ENCODE peak calls at places on chromosomes 4 and X, in five cellular contexts. R is HepG2, K is A549, B is hepatocyte, S is sigmoid colon. A is an unnamed sample. For H3K4me1, the result is how much of the 10 kb centered on the place peaks cover.

GRCh38 chr4:128166982-128167381 is 105.9 kb downstream of the LARP1B start:
- DNase-seq in R (no peak), K (no peak), S (no peak), B (no peak), A (no peak)

GRCh38 chr4:189035654-189036053 is 896.4 kb downstream of the TRIML1 start:
- DNase-seq in S (no peak), K (no peak), B (no peak), R (no peak), A (no peak)

GRCh38 chrX:109856974-109857373 is 123.9 kb upstream of the ACSL4 start:
- DNase-seq in S (no peak), B (peak), R (peak), K (peak), A (peak)

GRCh38 chrX:39595977-39596376 is 501.8 kb downstream of the BCOR start:
- DNase-seq in K (no peak), B (no peak), R (no peak), S (no peak), A (no peak)

GRCh38 chr4:73099143-73099542 is 29.6 kb upstream of the COX18 start:
- DNase-seq in K (no peak), S (no peak), B (no peak), R (no peak), A (no peak)

GRCh38 chrX:20252392-20253231 is 14.1 kb downstream of the RPS6KA3 start:
- DNase-seq in S (peak), R (peak), K (peak), B (peak), A (peak)

GRCh38 chrX:119181491-119181890 is 53.9 kb upstream of the KIAA1210 start:
- DNase-seq in S (no peak), R (peak), K (peak), B (peak), A (peak)

GRCh38 chr4:1294424-1294823 is 4.7 kb downstream of the MAEA start:
- DNase-seq in S (peak), B (no peak), R (no peak), K (no peak), A (no peak)

GRCh38 chr4:89434364-89434988 is 126.9 kb upstream of the GPRIN3 start:
- DNase-seq in R (no peak), B (peak), S (no peak), K (peak), A (peak)

GRCh38 chrX:154013001-154013421 is 6.7 kb downstream of the IRAK1 start:
- DNase-seq in S (no peak), R (no peak), K (no peak), B (no peak), A (no peak)

GRCh38 chrX:125205918-125206665 is 113.6 kb upstream of the TEX13C start:
- DNase-seq in K (no peak), S (peak), B (peak), R (no peak), A (no peak)

GRCh38 chr4:152094851-152095700 is 334.3 kb upstream of the GATB start:
- DNase-seq in K (no peak), R (no peak), B (no peak), S (no peak), A (peak)

GRCh38 chrX:31165241-31166035 is 93.6 kb upstream of the FTHL17 start:
- DNase-seq in S (no peak), R (peak), B (no peak), K (no peak), A (peak)

GRCh38 chr4:176538217-176538925 is 218.6 kb downstream of the SPCS3 start:
- DNase-seq in K (peak), S (no peak), B (no peak), R (no peak), A (no peak)

GRCh38 chrX:9055354-9055753 is 21.4 kb upstream of the FAM9B start:
- DNase-seq in S (no peak), B (no peak), K (no peak), R (no peak), A (no peak)

GRCh38 chr4:178140326-178140915 is 698.2 kb upstream of the AGA start:
- DNase-seq in B (no peak), K (no peak), S (no peak), R (no peak), A (no peak)

GRCh38 chr4:110751991-110752390 is 129.1 kb upstream of the PITX2 start:
- DNase-seq in S (no peak), B (no peak), K (no peak), R (no peak), A (no peak)

GRCh38 chrX:78513996-78514745 is 145.0 kb downstream of the RTL3 start:
- DNase-seq in B (no peak), K (no peak), R (no peak), S (no peak), A (no peak)

GRCh38 chr4:7893539-7893938 is 46.1 kb downstream of the AFAP1 start:
- DNase-seq in K (no peak), B (no peak), S (no peak), R (no peak), A (no peak)

GRCh38 chr4:7894098-7894676 is 45.5 kb downstream of the AFAP1 start:
- DNase-seq in K (no peak), S (no peak), B (no peak), R (peak), A (no peak)

GRCh38 chr4:7892212-7893019 is 47.2 kb downstream of the AFAP1 start:
- DNase-seq in R (no peak), S (no peak), B (no peak), K (no peak), A (no peak)

GRCh38 chr4:7887415-7887814 is 52.2 kb downstream of the AFAP1 start:
- DNase-seq in K (no peak), R (no peak), B (no peak), S (no peak), A (no peak)

GRCh38 chr4:7890635-7891393 is 48.8 kb downstream of the AFAP1 start:
- DNase-seq in R (peak), S (no peak), K (no peak), B (no peak), A (no peak)
- H3K4me1 ChIP-seq in R (under half), S (under half), K (half or more), B (under half), A (under half)

GRCh38 chrX:115940888-115941332 is 229.6 kb upstream of the AGTR2 start:
- DNase-seq in K (no peak), S (peak), B (no peak), R (peak), A (peak)
- H3K4me1 ChIP-seq in K (under half), S (under half), B (under half), R (under half), A (under half)

DNA sequence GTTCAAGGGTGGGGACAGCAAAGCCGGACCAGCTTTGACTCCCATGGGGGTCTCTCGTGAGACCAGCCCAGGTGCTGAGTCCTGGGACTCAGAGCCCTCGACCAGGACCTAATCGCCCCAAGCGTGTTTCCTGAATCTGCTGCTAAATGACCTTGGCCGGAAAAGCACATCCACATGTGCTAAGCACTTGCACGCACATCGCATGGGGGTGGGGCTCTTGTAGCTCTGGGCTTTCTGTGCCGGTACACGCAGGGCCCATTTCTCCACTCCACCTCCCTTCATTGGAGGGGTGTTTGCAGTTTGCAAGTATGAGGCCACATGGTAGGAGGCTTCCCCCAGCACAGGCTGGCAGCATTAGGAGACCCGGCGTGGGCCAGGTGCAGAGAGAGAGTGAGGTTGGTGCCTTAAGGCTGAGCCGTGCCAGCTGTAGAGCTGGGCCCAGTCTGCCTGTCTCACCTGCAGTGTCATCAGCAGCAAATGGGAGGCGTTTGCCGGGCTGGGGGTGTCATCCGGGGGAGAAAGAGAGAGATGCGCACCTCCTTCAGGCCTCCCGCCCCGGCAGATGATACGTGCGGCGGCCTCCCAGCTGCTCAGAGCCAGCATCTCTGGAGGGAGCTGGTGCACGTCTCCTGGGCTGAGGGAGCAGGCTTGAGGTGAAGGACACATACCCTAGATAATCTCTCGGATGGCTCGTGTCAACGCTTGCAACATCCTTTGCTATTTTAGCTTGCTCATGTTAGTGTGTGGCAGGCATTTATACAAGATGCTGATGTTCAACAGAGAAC is 45.2 kb upstream of the CLCN4 start:
- DNase-seq in R (peak), K (no peak), S (peak), B (no peak), A (peak)
- H3K4me1 ChIP-seq in R (under half), K (under half), S (under half), B (under half), A (under half)

DNA sequence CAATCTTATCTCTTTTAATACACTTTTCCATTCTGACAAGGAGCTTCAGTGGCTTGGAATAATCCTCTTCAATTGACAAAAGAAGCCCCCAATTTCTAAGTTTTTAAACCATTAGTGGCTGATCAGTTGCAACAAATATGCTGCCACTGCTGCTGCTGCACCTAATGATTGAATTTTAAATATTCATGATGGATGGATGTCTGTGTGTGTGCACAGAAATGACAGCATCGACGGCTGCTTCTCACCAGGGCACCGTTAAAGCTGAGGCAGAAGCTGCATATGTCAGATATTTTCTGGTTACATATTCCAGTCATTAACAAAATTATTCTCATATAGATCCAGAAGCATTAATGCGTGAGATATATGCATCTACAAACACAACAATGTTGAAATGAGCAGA is 182.4 kb downstream of the MGST2 start:
- DNase-seq in K (no peak), B (no peak), R (no peak), S (no peak), A (no peak)
- H3K4me1 ChIP-seq in K (under half), B (under half), R (half or more), S (under half), A (under half)

GRCh38 chrX:37627602-37628001 is 56.1 kb downstream of the LANCL3 start:
- DNase-seq in B (no peak), K (no peak), S (no peak), R (no peak), A (peak)
- H3K4me1 ChIP-seq in B (under half), K (under half), S (under half), R (under half), A (under half)

DNA sequence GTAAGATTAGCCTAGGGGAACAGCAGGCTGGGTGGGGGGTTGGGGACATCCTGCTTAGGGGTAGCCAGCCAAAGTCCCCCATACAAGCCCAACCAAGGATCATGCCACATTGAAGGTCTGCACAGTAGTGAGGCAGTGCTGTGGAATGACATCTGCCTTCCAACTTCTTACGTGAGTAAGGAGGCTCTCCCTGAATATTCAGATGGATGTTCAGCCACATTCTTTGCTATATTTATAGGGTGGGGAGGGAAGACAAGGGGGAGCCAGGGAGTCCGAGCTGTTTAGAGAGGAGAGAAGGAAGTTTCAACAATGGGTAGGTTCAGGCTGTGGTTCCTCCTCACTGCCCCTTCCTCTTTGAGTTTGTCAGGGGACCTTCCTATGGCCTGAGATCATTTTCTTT is 29.7 kb downstream of the MSN start:
- DNase-seq in S (no peak), R (no peak), K (no peak), B (no peak), A (no peak)
- H3K4me1 ChIP-seq in S (under half), R (under half), K (under half), B (under half), A (under half)

GRCh38 chr4:182495986-182496385 is 252.8 kb downstream of the TENM3 start:
- DNase-seq in R (no peak), B (no peak), K (no peak), S (no peak), A (no peak)

GRCh38 chr4:182494103-182494502 is 250.9 kb downstream of the TENM3 start:
- DNase-seq in B (no peak), K (no peak), S (no peak), R (no peak), A (no peak)

GRCh38 chr4:182496392-182496791 is 253.2 kb downstream of the TENM3 start:
- DNase-seq in S (no peak), B (no peak), K (no peak), R (no peak), A (no peak)

GRCh38 chr4:182493377-182493776 is 250.2 kb downstream of the TENM3 start:
- DNase-seq in S (no peak), K (no peak), R (no peak), B (no peak), A (no peak)

DNA sequence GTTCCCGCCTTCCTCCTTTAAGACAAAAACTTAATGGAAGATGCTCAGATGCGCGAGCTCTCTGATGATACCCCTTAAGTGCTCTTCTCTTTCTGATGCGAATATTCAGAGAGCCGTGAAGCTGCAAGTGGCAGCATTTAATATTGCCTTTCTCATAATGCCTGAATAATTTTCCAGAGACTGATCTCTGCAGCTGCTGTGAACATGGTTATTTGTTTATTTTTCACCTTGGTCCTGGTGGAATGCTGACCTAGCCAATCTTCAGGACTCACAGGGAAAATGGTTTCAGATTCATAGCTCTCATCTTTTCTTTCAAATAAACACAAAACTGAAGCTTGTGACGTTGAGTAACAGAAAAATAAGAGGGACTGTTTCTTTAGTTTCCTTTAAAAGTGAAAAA is 251.9 kb downstream of the TENM3 start:
- DNase-seq in S (no peak), B (no peak), K (no peak), R (no peak), A (no peak)
- H3K4me1 ChIP-seq in S (under half), B (under half), K (under half), R (under half), A (under half)

DNA sequence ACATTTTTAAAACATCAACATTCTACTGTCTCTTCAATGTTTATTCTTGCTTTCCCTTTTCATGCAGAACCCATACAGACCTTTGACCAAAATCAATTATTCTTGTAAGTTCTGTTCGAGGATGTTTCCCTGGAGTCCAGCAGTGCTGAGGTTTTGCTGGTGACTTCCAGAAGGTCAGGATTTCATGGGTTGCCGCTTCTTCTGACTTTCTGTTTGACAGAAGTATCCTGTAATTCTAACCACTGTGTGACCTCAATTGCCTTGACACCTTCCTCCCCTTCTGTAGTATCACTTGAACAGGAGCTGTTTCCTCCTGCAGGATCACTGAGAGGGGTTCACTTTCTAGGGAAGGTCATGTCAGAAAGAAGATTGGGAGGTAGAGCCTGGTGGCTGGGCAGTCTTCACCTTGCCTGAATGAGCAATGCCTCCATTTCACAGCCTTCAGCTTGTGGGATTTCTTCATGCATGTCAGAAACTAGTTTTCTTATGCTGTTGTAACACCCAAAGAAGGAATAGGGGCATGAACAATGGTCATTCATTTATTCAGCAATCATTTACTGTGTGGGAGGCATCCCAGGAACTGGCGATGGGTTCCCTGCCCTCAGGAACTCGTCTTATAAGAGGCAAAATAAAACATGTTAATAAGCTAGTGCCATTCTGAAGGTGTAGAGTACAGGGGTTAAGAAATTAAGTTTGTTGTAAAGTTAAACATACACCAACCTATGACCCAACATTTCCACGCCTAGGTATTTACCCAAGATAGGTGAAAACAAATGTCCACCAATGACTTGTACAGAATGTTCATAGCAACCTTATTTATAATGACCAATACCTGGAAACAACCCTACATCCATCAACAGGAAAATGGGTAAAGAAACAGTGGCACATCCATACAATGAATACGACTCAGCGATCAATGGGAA is 205.9 kb downstream of the SOWAHB start:
- DNase-seq in K (no peak), S (no peak), R (no peak), B (no peak), A (peak)
- H3K4me1 ChIP-seq in K (half or more), S (under half), R (under half), B (under half), A (under half)

GRCh38 chr4:186723207-186724047 is at the start of gene FAT1:
- DNase-seq in B (peak), S (peak), R (peak), K (peak), A (peak)
- H3K4me1 ChIP-seq in B (under half), S (under half), R (under half), K (under half), A (under half)

A was measured in small intestine.